ENCODE peak calls at places on chromosomes 6 and 20, in nine cellular contexts. One of them, this sample, is unnamed.

GRCh38 chr6:46793138-46793537 is at the start of gene MEP1A:
- DNase-seq in GF-D8: no peak
- DNase-seq in NCI-H774: no peak
- DNase-seq in dorsolateral prefrontal cortex: no peak
- DNase-seq in CD8-positive, alpha-beta T cell: no peak
- DNase-seq in CD14-positive monocyte: no peak
- DNase-seq in NCI-H1436: no peak
- DNase-seq in nucleus accumbens: no peak
- DNase-seq in T-helper 9 cell: no peak
- DNase-seq in this sample: no peak

GRCh38 chr6:116387374-116387773 is 16.6 kb downstream of the DSE start:
- DNase-seq in GF-D8: no peak
- DNase-seq in nucleus accumbens: no peak
- DNase-seq in CD8-positive, alpha-beta T cell: no peak
- DNase-seq in NCI-H774: no peak
- DNase-seq in dorsolateral prefrontal cortex: no peak
- DNase-seq in NCI-H1436: no peak
- DNase-seq in T-helper 9 cell: no peak
- DNase-seq in CD14-positive monocyte: peak; percentile 93
- DNase-seq in this sample: no peak

GRCh38 chr6:157944983-157945931 is 36.4 kb upstream of the SYNJ2 start:
- DNase-seq in T-helper 9 cell: no peak
- DNase-seq in NCI-H1436: no peak
- DNase-seq in NCI-H774: no peak
- DNase-seq in nucleus accumbens: no peak
- DNase-seq in GF-D8: no peak
- DNase-seq in dorsolateral prefrontal cortex: no peak
- DNase-seq in CD14-positive monocyte: no peak
- DNase-seq in CD8-positive, alpha-beta T cell: no peak
- DNase-seq in this sample: no peak

GRCh38 chr6:128570439-128571063 is 50.2 kb upstream of the PTPRK start:
- DNase-seq in dorsolateral prefrontal cortex: no peak
- DNase-seq in CD8-positive, alpha-beta T cell: no peak
- DNase-seq in T-helper 9 cell: no peak
- DNase-seq in NCI-H774: no peak
- DNase-seq in CD14-positive monocyte: no peak
- DNase-seq in nucleus accumbens: no peak
- DNase-seq in NCI-H1436: no peak
- DNase-seq in GF-D8: no peak
- DNase-seq in this sample: no peak

GRCh38 chr20:49768204-49769124 is 44.2 kb upstream of the SLC9A8 start:
- DNase-seq in T-helper 9 cell: no peak
- DNase-seq in dorsolateral prefrontal cortex: no peak
- DNase-seq in CD8-positive, alpha-beta T cell: no peak
- DNase-seq in CD14-positive monocyte: peak; percentile 79
- DNase-seq in nucleus accumbens: no peak
- DNase-seq in GF-D8: peak; percentile 94
- DNase-seq in NCI-H774: peak; percentile 48
- DNase-seq in NCI-H1436: no peak
- DNase-seq in this sample: no peak

GRCh38 chr20:62054451-62054953 is 11.2 kb downstream of the TAF4 start:
- DNase-seq in CD8-positive, alpha-beta T cell: no peak
- DNase-seq in T-helper 9 cell: no peak
- DNase-seq in dorsolateral prefrontal cortex: no peak
- DNase-seq in nucleus accumbens: no peak
- DNase-seq in NCI-H774: no peak
- DNase-seq in NCI-H1436: no peak
- DNase-seq in GF-D8: no peak
- DNase-seq in CD14-positive monocyte: no peak
- DNase-seq in this sample: peak; percentile 51

GRCh38 chr20:5714261-5715041 is 35.8 kb upstream of the SHLD1 start:
- DNase-seq in NCI-H1436: no peak
- DNase-seq in T-helper 9 cell: peak; percentile 70
- DNase-seq in CD8-positive, alpha-beta T cell: peak; percentile 68
- DNase-seq in nucleus accumbens: no peak
- DNase-seq in GF-D8: peak; percentile 6
- DNase-seq in CD14-positive monocyte: peak; percentile 53
- DNase-seq in NCI-H774: peak; percentile 51
- DNase-seq in dorsolateral prefrontal cortex: no peak
- DNase-seq in this sample: no peak

GRCh38 chr6:16338577-16339262 is 100.3 kb downstream of the GMPR start:
- DNase-seq in NCI-H1436: no peak
- DNase-seq in dorsolateral prefrontal cortex: peak; percentile 78
- DNase-seq in CD14-positive monocyte: no peak
- DNase-seq in T-helper 9 cell: no peak
- DNase-seq in CD8-positive, alpha-beta T cell: no peak
- DNase-seq in GF-D8: no peak
- DNase-seq in NCI-H774: no peak
- DNase-seq in nucleus accumbens: no peak
- DNase-seq in this sample: no peak

GRCh38 chr20:10634190-10634589 is 39.6 kb downstream of the JAG1 start:
- DNase-seq in T-helper 9 cell: no peak
- DNase-seq in NCI-H774: no peak
- DNase-seq in GF-D8: no peak
- DNase-seq in NCI-H1436: no peak
- DNase-seq in CD14-positive monocyte: no peak
- DNase-seq in nucleus accumbens: no peak
- DNase-seq in dorsolateral prefrontal cortex: no peak
- DNase-seq in CD8-positive, alpha-beta T cell: no peak
- DNase-seq in this sample: no peak

GRCh38 chr20:57582432-57583288 is 21.8 kb downstream of the PCK1 start:
- DNase-seq in NCI-H774: peak; percentile 28
- DNase-seq in nucleus accumbens: no peak
- DNase-seq in GF-D8: no peak
- DNase-seq in CD8-positive, alpha-beta T cell: no peak
- DNase-seq in T-helper 9 cell: no peak
- DNase-seq in NCI-H1436: peak; percentile 55
- DNase-seq in dorsolateral prefrontal cortex: peak; percentile 66
- DNase-seq in CD14-positive monocyte: no peak
- DNase-seq in this sample: peak; percentile 45

This sample was measured in spleen.